ENCODE peak calls at places on chromosome 16, in nine cellular contexts. E, A, Y, Q, X, Z, U, P and J are unnamed samples.

GRCh38 chr16:24845726-24846547 is at the start of gene SLC5A11:
- DNase-seq in U (no peak), Z (no peak), X (no peak), Q (no peak), E (peak), A (no peak), P (no peak), Y (no peak), J (no peak)

GRCh38 chr16:56781565-56781964 is 51.6 kb downstream of the NUP93 start:
- DNase-seq in A (no peak), Q (no peak), Z (no peak), Y (no peak), E (no peak), X (no peak), U (no peak), P (no peak), J (no peak)

GRCh38 chr16:27520982-27521673 is 28.6 kb downstream of the GTF3C1 start:
- DNase-seq in Y (no peak), P (no peak), Z (peak), A (peak), U (no peak), X (no peak), Q (no peak), E (no peak), J (peak)

GRCh38 chr16:69937465-69937951 is 13.6 kb upstream of the CLEC18A start:
- DNase-seq in X (peak), E (no peak), U (no peak), A (no peak), P (peak), Z (no peak), Q (no peak), Y (no peak), J (no peak)

GRCh38 chr16:11819798-11820197 is 22.7 kb upstream of the ZC3H7A start:
- DNase-seq in P (no peak), Z (no peak), X (no peak), U (no peak), E (peak), A (no peak), Q (no peak), Y (no peak), J (no peak)

GRCh38 chr16:74304164-74304834 is 7.7 kb downstream of the PSMD7 start:
- DNase-seq in X (peak), Y (no peak), E (no peak), Z (no peak), A (no peak), Q (no peak), P (peak), U (no peak), J (no peak)

GRCh38 chr16:5000573-5001001 is 33.1 kb downstream of the NAGPA start:
- DNase-seq in Z (peak), X (no peak), E (no peak), A (no peak), U (no peak), Q (no peak), P (no peak), Y (no peak), J (no peak)

GRCh38 chr16:88357306-88358032 is 25.3 kb upstream of the ZNF469 start:
- DNase-seq in E (no peak), Z (peak), U (no peak), P (no peak), Y (no peak), Q (no peak), A (no peak), X (no peak), J (no peak)

GRCh38 chr16:51431517-51432241 is 280.6 kb upstream of the SALL1 start:
- DNase-seq in U (no peak), P (peak), E (peak), Y (no peak), Z (no peak), X (peak), Q (no peak), A (no peak), J (no peak)

GRCh38 chr16:27240948-27241531 is 27.5 kb downstream of the NSMCE1 start:
- DNase-seq in A (peak), E (peak), P (no peak), Z (peak), Y (no peak), Q (peak), X (peak), U (no peak), J (no peak)

GRCh38 chr16:82876951-82877350 is 250.2 kb downstream of the CDH13 start:
- DNase-seq in Y (no peak), Z (no peak), Q (no peak), P (no peak), E (no peak), U (no peak), X (no peak), A (no peak), J (no peak)

GRCh38 chr16:82878466-82878865 is 251.7 kb downstream of the CDH13 start:
- DNase-seq in P (no peak), X (no peak), Q (no peak), Y (no peak), U (no peak), Z (no peak), E (no peak), A (no peak), J (no peak)

GRCh38 chr16:82874672-82875071 is 247.9 kb downstream of the CDH13 start:
- DNase-seq in Z (no peak), P (no peak), U (no peak), E (no peak), Q (no peak), Y (no peak), A (no peak), X (no peak), J (no peak)

GRCh38 chr16:82874251-82874650 is 247.5 kb downstream of the CDH13 start:
- DNase-seq in Y (no peak), P (no peak), E (no peak), A (no peak), U (no peak), X (no peak), Z (no peak), Q (no peak), J (no peak)
- H3K27ac ChIP-seq in Y (no peak), P (no peak), E (no peak), A (no peak), U (no peak), X (no peak), Z (peak), Q (no peak), J (no peak)

GRCh38 chr16:80577485-80578280 is 36.9 kb downstream of the DYNLRB2 start:
- DNase-seq in E (no peak), U (no peak), P (no peak), Z (no peak), A (no peak), Q (peak), X (no peak), Y (no peak), J (no peak)

GRCh38 chr16:80580109-80580832 is 39.5 kb downstream of the DYNLRB2 start:
- DNase-seq in A (no peak), U (peak), Q (no peak), E (peak), Z (no peak), P (no peak), Y (no peak), X (peak), J (no peak)

GRCh38 chr16:80586476-80586875 is 45.7 kb downstream of the DYNLRB2 start:
- DNase-seq in Q (no peak), A (no peak), U (no peak), Y (no peak), P (no peak), Z (no peak), E (no peak), X (peak), J (no peak)

GRCh38 chr16:80585764-80586163 is 45.0 kb downstream of the DYNLRB2 start:
- DNase-seq in Z (no peak), E (no peak), U (no peak), Y (no peak), P (no peak), X (no peak), Q (no peak), A (no peak), J (no peak)

GRCh38 chr16:80583466-80583865 is 42.7 kb downstream of the DYNLRB2 start:
- DNase-seq in P (no peak), A (no peak), E (no peak), X (peak), U (no peak), Y (no peak), Q (no peak), Z (no peak), J (no peak)
- H3K27ac ChIP-seq in P (no peak), A (no peak), E (no peak), X (no peak), U (no peak), Y (no peak), Q (no peak), Z (no peak), J (no peak)

GRCh38 chr16:54742436-54742835 is 188.2 kb upstream of the IRX5 start:
- DNase-seq in U (no peak), X (no peak), Q (no peak), P (no peak), Z (no peak), Y (no peak), E (no peak), A (no peak), J (no peak)

GRCh38 chr16:54744998-54745397 is 185.7 kb upstream of the IRX5 start:
- DNase-seq in X (no peak), Z (no peak), A (no peak), U (no peak), P (no peak), Q (no peak), E (no peak), Y (no peak), J (no peak)

GRCh38 chr16:54734156-54734555 is 196.5 kb upstream of the IRX5 start:
- DNase-seq in U (no peak), A (no peak), Q (no peak), X (no peak), P (no peak), Z (no peak), Y (no peak), E (no peak), J (no peak)

GRCh38 chr16:54739381-54739780 is 191.3 kb upstream of the IRX5 start:
- DNase-seq in Z (no peak), X (no peak), U (no peak), Y (no peak), Q (no peak), E (no peak), P (no peak), A (no peak), J (no peak)
- H3K27ac ChIP-seq in Z (no peak), X (no peak), U (no peak), Y (no peak), Q (no peak), E (no peak), P (no peak), A (no peak), J (no peak)

GRCh38 chr16:79943738-79944137 is 343.2 kb upstream of the MAF start:
- DNase-seq in A (no peak), E (no peak), Z (no peak), P (no peak), Y (no peak), U (no peak), X (peak), Q (no peak), J (no peak)

GRCh38 chr16:79947771-79948170 is 347.2 kb upstream of the MAF start:
- DNase-seq in A (no peak), U (no peak), Y (no peak), X (no peak), P (no peak), Q (no peak), Z (no peak), E (no peak), J (no peak)

GRCh38 chr16:79954920-79955705 is 354.6 kb upstream of the MAF start:
- DNase-seq in Y (no peak), Z (no peak), E (no peak), Q (no peak), U (no peak), X (no peak), P (no peak), A (no peak), J (no peak)

GRCh38 chr16:79950932-79951719 is 350.6 kb upstream of the MAF start:
- DNase-seq in Z (no peak), Q (no peak), P (no peak), E (no peak), U (no peak), Y (no peak), X (no peak), A (no peak), J (no peak)

GRCh38 chr16:79949417-79949816 is 348.9 kb upstream of the MAF start:
- DNase-seq in A (no peak), P (no peak), E (no peak), U (no peak), Y (no peak), X (no peak), Z (no peak), Q (no peak), J (no peak)
- H3K27ac ChIP-seq in A (no peak), P (no peak), E (no peak), U (no peak), Y (no peak), X (no peak), Z (no peak), Q (no peak), J (no peak)

GRCh38 chr16:86063696-86064405 is 164.9 kb downstream of the IRF8 start:
- DNase-seq in P (no peak), A (no peak), Z (no peak), X (no peak), E (no peak), Y (no peak), Q (no peak), U (no peak), J (no peak)
- H3K27ac ChIP-seq in P (no peak), A (no peak), Z (no peak), X (no peak), E (no peak), Y (no peak), Q (no peak), U (no peak), J (no peak)

GRCh38 chr16:31120129-31120528 is 2.7 kb downstream of the KAT8 start:
- DNase-seq in Y (no peak), P (no peak), Z (no peak), A (peak), E (no peak), X (no peak), U (no peak), Q (no peak), J (no peak)

GRCh38 chr16:31113420-31114124 is 3.9 kb upstream of the KAT8 start:
- DNase-seq in Y (no peak), E (no peak), X (no peak), P (no peak), A (peak), Q (no peak), Z (no peak), U (no peak), J (no peak)

GRCh38 chr16:31114468-31114867 is 3.0 kb upstream of the KAT8 start:
- DNase-seq in Z (no peak), Q (no peak), U (no peak), E (no peak), P (no peak), X (no peak), A (no peak), Y (no peak), J (no peak)

GRCh38 chr16:31118223-31119155 is 1.0 kb downstream of the KAT8 start:
- DNase-seq in Z (no peak), P (no peak), Y (no peak), Q (no peak), A (peak), E (peak), U (no peak), X (peak), J (no peak)

GRCh38 chr16:31117384-31118222 is at the start of gene KAT8:
- DNase-seq in P (peak), X (peak), U (peak), Q (peak), Y (peak), A (peak), E (peak), Z (peak), J (peak)
- H3K27ac ChIP-seq in P (peak), X (peak), U (peak), Q (peak), Y (peak), A (peak), E (peak), Z (peak), J (peak)

GRCh38 chr16:81175325-81175891 is 63.1 kb upstream of the BCO1 start:
- DNase-seq in E (no peak), P (peak), Y (no peak), U (no peak), Q (no peak), Z (no peak), A (no peak), X (peak), J (peak)

GRCh38 chr16:81180578-81180977 is 57.9 kb upstream of the BCO1 start:
- DNase-seq in E (no peak), Q (no peak), A (no peak), Y (no peak), X (no peak), U (no peak), P (no peak), Z (no peak), J (no peak)

GRCh38 chr16:81185416-81185815 is 53.1 kb upstream of the BCO1 start:
- DNase-seq in P (no peak), A (no peak), Y (no peak), Z (no peak), U (no peak), E (no peak), Q (no peak), X (no peak), J (no peak)

GRCh38 chr16:81179219-81179618 is 59.3 kb upstream of the BCO1 start:
- DNase-seq in X (no peak), Q (no peak), Z (no peak), E (no peak), Y (no peak), A (no peak), P (no peak), U (no peak), J (no peak)

DNA sequence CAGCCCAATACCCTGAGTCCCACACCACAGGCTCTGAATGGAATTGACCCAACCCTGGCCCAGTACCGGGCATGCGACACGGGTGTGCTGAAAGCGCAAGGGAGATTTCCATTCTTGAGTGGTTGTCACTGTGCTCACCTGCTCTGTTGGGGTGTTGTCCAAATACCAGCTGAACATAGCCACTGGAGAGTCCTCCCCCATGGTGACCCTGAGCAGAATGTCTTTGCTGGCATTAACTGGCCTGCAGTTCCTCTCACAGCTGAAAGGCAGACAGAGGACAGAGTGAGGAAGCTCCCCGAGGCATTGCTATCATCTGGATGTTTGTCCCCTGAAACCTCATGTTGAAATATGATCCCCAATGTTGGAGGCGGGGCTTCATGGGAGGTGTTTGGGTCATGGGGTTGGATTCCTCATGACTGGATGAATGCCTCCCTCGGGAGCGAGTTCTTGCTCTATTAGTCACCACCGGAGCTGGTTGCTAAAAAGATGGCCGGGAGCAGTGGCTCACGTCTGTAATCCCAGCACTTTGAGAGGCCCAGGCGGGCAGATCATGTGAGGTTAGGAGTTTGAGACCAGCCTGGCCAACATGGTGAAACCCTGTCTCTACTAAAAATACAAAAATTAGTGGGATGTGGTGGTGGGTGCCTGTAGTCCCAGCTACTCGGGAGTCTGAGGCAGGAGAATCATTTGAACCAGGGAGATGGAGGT is 57.3 kb upstream of the BCO1 start:
- DNase-seq in Y (no peak), P (peak), A (peak), Z (peak), U (no peak), Q (peak), E (peak), X (peak), J (peak)
- H3K27ac ChIP-seq in Y (no peak), P (peak), A (peak), Z (peak), U (no peak), Q (peak), E (peak), X (peak), J (peak)

DNA sequence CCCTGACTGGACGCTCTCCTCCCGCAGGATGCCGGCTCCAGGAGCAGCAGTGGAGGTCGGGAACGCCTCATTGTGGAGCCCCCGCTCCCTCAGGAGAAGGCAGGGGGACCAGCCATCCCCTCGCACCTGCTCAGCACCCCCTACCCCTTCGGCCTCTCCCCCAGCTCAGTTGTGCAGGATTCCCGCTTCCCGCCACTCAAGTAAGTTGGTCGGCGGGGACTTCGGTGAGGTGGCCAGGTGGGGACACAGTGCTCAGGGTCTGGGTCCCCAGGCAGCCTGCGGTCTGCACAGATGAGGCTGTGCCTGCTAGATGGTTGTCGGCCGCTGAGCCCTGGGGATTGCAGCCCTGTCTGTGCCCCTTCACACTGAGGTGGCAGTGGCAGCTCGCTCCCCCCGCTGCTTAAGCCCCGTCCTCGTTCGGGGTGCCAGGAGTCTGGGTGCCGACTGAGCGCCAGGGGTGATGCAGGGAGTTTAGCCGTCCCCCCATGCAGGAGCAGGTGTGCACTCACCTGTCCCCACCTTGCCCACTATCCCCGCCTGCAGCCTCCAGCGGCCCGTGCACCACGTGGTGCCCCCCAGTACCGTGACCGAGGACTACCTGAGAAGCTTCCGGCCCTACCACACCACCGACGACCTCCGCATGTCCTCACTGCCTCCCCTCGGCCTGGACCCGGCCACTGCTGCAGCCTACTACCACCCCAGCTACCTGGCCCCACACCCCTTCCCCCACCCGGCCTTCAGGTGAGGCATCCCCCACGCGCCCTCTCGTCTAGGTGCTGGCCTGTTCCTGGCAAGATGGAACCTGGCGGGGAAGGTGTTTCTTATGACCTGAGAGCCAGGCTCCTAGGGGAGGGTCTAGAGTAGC is 34.3 kb downstream of the GINS2 start:
- DNase-seq in X (no peak), Z (peak), P (no peak), Y (no peak), U (no peak), A (no peak), Q (no peak), E (no peak), J (no peak)
- H3K27ac ChIP-seq in X (no peak), Z (no peak), P (no peak), Y (no peak), U (no peak), A (no peak), Q (no peak), E (no peak), J (no peak)